ENCODE peak calls at places on chromosomes 4 and X, in eight cellular contexts. One of them, this sample, is unnamed.

GRCh38 chr4:2923141-2923551 is 40.1 kb downstream of the NOP14 start:
- DNase-seq in HFF-Myc: no peak
- DNase-seq in left ventricle myocardium inferior: no peak
- DNase-seq in fibroblast of villous mesenchyme: peak
- DNase-seq in BE2C: no peak
- DNase-seq in adipocyte: no peak
- DNase-seq in A549: no peak
- DNase-seq in fibroblast of the aortic adventitia: peak
- DNase-seq in this sample: peak

GRCh38 chr4:25890653-25891485 is 23.2 kb upstream of the SMIM20 start:
- DNase-seq in HFF-Myc: no peak
- DNase-seq in left ventricle myocardium inferior: no peak
- DNase-seq in fibroblast of villous mesenchyme: no peak
- DNase-seq in BE2C: no peak
- DNase-seq in adipocyte: no peak
- DNase-seq in A549: no peak
- DNase-seq in fibroblast of the aortic adventitia: no peak
- DNase-seq in this sample: no peak

GRCh38 chrX:7225338-7225737 is 77.4 kb upstream of the PUDP start:
- DNase-seq in HFF-Myc: no peak
- DNase-seq in left ventricle myocardium inferior: no peak
- DNase-seq in fibroblast of villous mesenchyme: no peak
- DNase-seq in BE2C: no peak
- DNase-seq in adipocyte: no peak
- DNase-seq in A549: no peak
- DNase-seq in fibroblast of the aortic adventitia: no peak
- DNase-seq in this sample: no peak

GRCh38 chr4:119542575-119542974 is 86.0 kb downstream of the PDE5A start:
- DNase-seq in HFF-Myc: no peak
- DNase-seq in left ventricle myocardium inferior: no peak
- DNase-seq in fibroblast of villous mesenchyme: no peak
- DNase-seq in BE2C: no peak
- DNase-seq in adipocyte: no peak
- DNase-seq in A549: no peak
- DNase-seq in fibroblast of the aortic adventitia: no peak
- DNase-seq in this sample: no peak

GRCh38 chr4:153530284-153530995 is 64.3 kb downstream of the TMEM131L start:
- DNase-seq in HFF-Myc: no peak
- DNase-seq in left ventricle myocardium inferior: no peak
- DNase-seq in fibroblast of villous mesenchyme: no peak
- DNase-seq in BE2C: no peak
- DNase-seq in adipocyte: no peak
- DNase-seq in A549: no peak
- DNase-seq in fibroblast of the aortic adventitia: no peak
- DNase-seq in this sample: no peak

GRCh38 chrX:20969565-20969964 is 404.7 kb upstream of the CNKSR2 start:
- DNase-seq in HFF-Myc: no peak
- DNase-seq in left ventricle myocardium inferior: no peak
- DNase-seq in fibroblast of villous mesenchyme: no peak
- DNase-seq in BE2C: no peak
- DNase-seq in adipocyte: no peak
- DNase-seq in A549: no peak
- DNase-seq in fibroblast of the aortic adventitia: peak
- DNase-seq in this sample: no peak

GRCh38 chr4:25919676-25920075 is 5.7 kb downstream of the SMIM20 start:
- DNase-seq in HFF-Myc: no peak
- DNase-seq in left ventricle myocardium inferior: no peak
- DNase-seq in fibroblast of villous mesenchyme: no peak
- DNase-seq in BE2C: no peak
- DNase-seq in adipocyte: no peak
- DNase-seq in A549: no peak
- DNase-seq in fibroblast of the aortic adventitia: no peak
- DNase-seq in this sample: no peak

GRCh38 chrX:79270401-79270800 is 96.7 kb downstream of the ITM2A start:
- DNase-seq in HFF-Myc: no peak
- DNase-seq in left ventricle myocardium inferior: peak
- DNase-seq in fibroblast of villous mesenchyme: no peak
- DNase-seq in BE2C: peak
- DNase-seq in adipocyte: no peak
- DNase-seq in A549: no peak
- DNase-seq in fibroblast of the aortic adventitia: no peak
- DNase-seq in this sample: peak

GRCh38 chr4:176622251-176622968 is 170.3 kb downstream of the VEGFC start:
- DNase-seq in HFF-Myc: no peak
- DNase-seq in left ventricle myocardium inferior: no peak
- DNase-seq in fibroblast of villous mesenchyme: peak
- DNase-seq in BE2C: no peak
- DNase-seq in adipocyte: peak
- DNase-seq in A549: no peak
- DNase-seq in fibroblast of the aortic adventitia: peak
- DNase-seq in this sample: no peak

GRCh38 chrX:103483720-103484119 is 35.6 kb downstream of the RAB40A start:
- DNase-seq in HFF-Myc: no peak
- DNase-seq in left ventricle myocardium inferior: no peak
- DNase-seq in fibroblast of villous mesenchyme: no peak
- DNase-seq in BE2C: no peak
- DNase-seq in adipocyte: no peak
- DNase-seq in A549: no peak
- DNase-seq in fibroblast of the aortic adventitia: no peak
- DNase-seq in this sample: no peak

GRCh38 chr4:113756005-113756410 is 5.5 kb downstream of the CAMK2D start:
- DNase-seq in HFF-Myc: peak
- DNase-seq in left ventricle myocardium inferior: no peak
- DNase-seq in fibroblast of villous mesenchyme: peak
- DNase-seq in BE2C: no peak
- DNase-seq in adipocyte: peak
- DNase-seq in A549: no peak
- DNase-seq in fibroblast of the aortic adventitia: peak
- DNase-seq in this sample: no peak

GRCh38 chrX:123859409-123859827 is 435 bp upstream of the XIAP start:
- DNase-seq in HFF-Myc: no peak
- DNase-seq in left ventricle myocardium inferior: peak
- DNase-seq in fibroblast of villous mesenchyme: no peak
- DNase-seq in BE2C: no peak
- DNase-seq in adipocyte: peak
- DNase-seq in A549: no peak
- DNase-seq in fibroblast of the aortic adventitia: no peak
- DNase-seq in this sample: peak

GRCh38 chr4:19382993-19383392 is 868.7 kb upstream of the SLIT2 start:
- DNase-seq in HFF-Myc: peak
- DNase-seq in left ventricle myocardium inferior: no peak
- DNase-seq in fibroblast of villous mesenchyme: peak
- DNase-seq in BE2C: no peak
- DNase-seq in adipocyte: peak
- DNase-seq in A549: no peak
- DNase-seq in fibroblast of the aortic adventitia: peak
- DNase-seq in this sample: no peak

GRCh38 chrX:53223955-53224859 is 800 bp downstream of the KDM5C start:
- DNase-seq in HFF-Myc: no peak
- DNase-seq in left ventricle myocardium inferior: no peak
- DNase-seq in fibroblast of villous mesenchyme: peak
- DNase-seq in BE2C: no peak
- DNase-seq in adipocyte: peak
- DNase-seq in A549: peak
- DNase-seq in fibroblast of the aortic adventitia: peak
- DNase-seq in this sample: no peak

GRCh38 chrX:39445336-39445735 is 644.1 kb downstream of the MID1IP1 start:
- DNase-seq in HFF-Myc: no peak
- DNase-seq in left ventricle myocardium inferior: no peak
- DNase-seq in fibroblast of villous mesenchyme: no peak
- DNase-seq in BE2C: peak
- DNase-seq in adipocyte: no peak
- DNase-seq in A549: no peak
- DNase-seq in fibroblast of the aortic adventitia: no peak
- DNase-seq in this sample: no peak

GRCh38 chr4:158300012-158300411 is 89.7 kb downstream of the TMEM144 start:
- DNase-seq in HFF-Myc: no peak
- DNase-seq in left ventricle myocardium inferior: no peak
- DNase-seq in fibroblast of villous mesenchyme: peak
- DNase-seq in BE2C: no peak
- DNase-seq in adipocyte: no peak
- DNase-seq in A549: no peak
- DNase-seq in fibroblast of the aortic adventitia: no peak
- DNase-seq in this sample: no peak

GRCh38 chrX:6170424-6170823 is 58.2 kb downstream of the NLGN4X start:
- DNase-seq in HFF-Myc: no peak
- DNase-seq in left ventricle myocardium inferior: no peak
- DNase-seq in fibroblast of villous mesenchyme: no peak
- DNase-seq in BE2C: no peak
- DNase-seq in adipocyte: no peak
- DNase-seq in A549: no peak
- DNase-seq in fibroblast of the aortic adventitia: no peak
- DNase-seq in this sample: no peak

GRCh38 chrX:12929701-12930100 is 23.3 kb downstream of the TLR8 start:
- DNase-seq in HFF-Myc: no peak
- DNase-seq in left ventricle myocardium inferior: no peak
- DNase-seq in fibroblast of villous mesenchyme: no peak
- DNase-seq in BE2C: no peak
- DNase-seq in adipocyte: no peak
- DNase-seq in A549: no peak
- DNase-seq in fibroblast of the aortic adventitia: no peak
- DNase-seq in this sample: no peak

GRCh38 chr4:159326470-159326869 is 223.6 kb downstream of the RAPGEF2 start:
- DNase-seq in HFF-Myc: no peak
- DNase-seq in left ventricle myocardium inferior: no peak
- DNase-seq in fibroblast of villous mesenchyme: no peak
- DNase-seq in BE2C: no peak
- DNase-seq in adipocyte: no peak
- DNase-seq in A549: no peak
- DNase-seq in fibroblast of the aortic adventitia: no peak
- DNase-seq in this sample: no peak

DNA sequence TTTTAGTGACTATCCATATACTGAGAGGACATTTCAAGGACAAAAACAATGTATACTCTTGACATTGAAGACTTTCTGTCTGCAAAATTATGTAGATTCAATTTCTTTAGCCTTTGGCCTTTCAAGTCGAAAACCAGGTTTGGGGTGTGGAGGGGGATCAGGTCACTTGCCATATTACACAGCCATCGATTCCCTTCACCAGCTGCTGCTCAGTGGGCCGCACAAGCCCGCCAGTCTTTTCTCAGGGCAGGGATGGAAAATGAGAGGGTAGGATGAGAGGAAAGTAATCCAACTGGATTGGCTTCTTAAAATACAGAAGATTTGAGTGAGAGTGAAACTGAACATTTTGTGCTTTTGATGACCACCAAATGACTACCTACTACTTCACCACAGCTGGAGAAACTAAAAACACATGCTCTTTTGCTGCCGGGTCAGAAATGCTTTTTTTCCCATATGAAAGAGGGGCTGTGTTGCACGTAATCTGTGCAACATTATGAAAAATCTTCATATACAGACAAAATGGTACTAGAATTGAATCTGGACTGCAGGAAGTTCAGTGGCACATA is 51.4 kb downstream of the FHL1 start:
- DNase-seq in HFF-Myc: no peak
- DNase-seq in left ventricle myocardium inferior: no peak
- DNase-seq in fibroblast of villous mesenchyme: no peak
- DNase-seq in BE2C: no peak
- DNase-seq in adipocyte: no peak
- DNase-seq in A549: no peak
- DNase-seq in fibroblast of the aortic adventitia: no peak
- DNase-seq in this sample: no peak
- H3K4me3 ChIP-seq in HFF-Myc: peak
- H3K4me3 ChIP-seq in left ventricle myocardium inferior: peak
- H3K4me3 ChIP-seq in fibroblast of villous mesenchyme: no peak
- H3K4me3 ChIP-seq in BE2C: no peak
- H3K4me3 ChIP-seq in adipocyte: no peak
- H3K4me3 ChIP-seq in A549: no peak
- H3K4me3 ChIP-seq in fibroblast of the aortic adventitia: no peak
- H3K4me3 ChIP-seq in this sample: peak

DNA sequence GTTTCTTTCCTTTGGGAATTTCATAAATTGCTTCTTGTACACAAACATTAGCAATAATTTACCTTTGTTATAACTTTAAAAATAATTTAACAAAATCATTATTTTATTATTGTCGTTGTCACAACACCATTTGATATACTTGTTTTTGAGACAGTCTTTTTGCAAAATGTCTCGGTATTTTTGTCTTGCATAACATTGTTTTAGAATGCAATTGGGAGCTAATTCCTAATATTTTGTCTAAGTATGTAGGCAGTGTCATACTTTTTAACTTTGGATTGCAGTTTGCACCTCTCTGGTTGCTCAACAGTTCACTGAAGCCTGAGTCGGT is 340 bp upstream of the CFAP299 start:
- DNase-seq in HFF-Myc: no peak
- DNase-seq in left ventricle myocardium inferior: no peak
- DNase-seq in fibroblast of villous mesenchyme: no peak
- DNase-seq in BE2C: no peak
- DNase-seq in adipocyte: no peak
- DNase-seq in A549: no peak
- DNase-seq in fibroblast of the aortic adventitia: no peak
- DNase-seq in this sample: no peak
- H3K4me3 ChIP-seq in HFF-Myc: peak
- H3K4me3 ChIP-seq in left ventricle myocardium inferior: peak
- H3K4me3 ChIP-seq in fibroblast of villous mesenchyme: peak
- H3K4me3 ChIP-seq in BE2C: peak
- H3K4me3 ChIP-seq in adipocyte: peak
- H3K4me3 ChIP-seq in A549: peak
- H3K4me3 ChIP-seq in fibroblast of the aortic adventitia: peak
- H3K4me3 ChIP-seq in this sample: peak

GRCh38 chr4:4574792-4575191 is 32.9 kb upstream of the STX18 start:
- DNase-seq in HFF-Myc: peak
- DNase-seq in left ventricle myocardium inferior: peak
- DNase-seq in fibroblast of villous mesenchyme: peak
- DNase-seq in BE2C: peak
- DNase-seq in adipocyte: peak
- DNase-seq in A549: no peak
- DNase-seq in fibroblast of the aortic adventitia: peak
- DNase-seq in this sample: no peak
- H3K4me3 ChIP-seq in HFF-Myc: peak
- H3K4me3 ChIP-seq in left ventricle myocardium inferior: peak
- H3K4me3 ChIP-seq in fibroblast of villous mesenchyme: peak
- H3K4me3 ChIP-seq in BE2C: peak
- H3K4me3 ChIP-seq in adipocyte: peak
- H3K4me3 ChIP-seq in A549: peak
- H3K4me3 ChIP-seq in fibroblast of the aortic adventitia: peak
- H3K4me3 ChIP-seq in this sample: peak

DNA sequence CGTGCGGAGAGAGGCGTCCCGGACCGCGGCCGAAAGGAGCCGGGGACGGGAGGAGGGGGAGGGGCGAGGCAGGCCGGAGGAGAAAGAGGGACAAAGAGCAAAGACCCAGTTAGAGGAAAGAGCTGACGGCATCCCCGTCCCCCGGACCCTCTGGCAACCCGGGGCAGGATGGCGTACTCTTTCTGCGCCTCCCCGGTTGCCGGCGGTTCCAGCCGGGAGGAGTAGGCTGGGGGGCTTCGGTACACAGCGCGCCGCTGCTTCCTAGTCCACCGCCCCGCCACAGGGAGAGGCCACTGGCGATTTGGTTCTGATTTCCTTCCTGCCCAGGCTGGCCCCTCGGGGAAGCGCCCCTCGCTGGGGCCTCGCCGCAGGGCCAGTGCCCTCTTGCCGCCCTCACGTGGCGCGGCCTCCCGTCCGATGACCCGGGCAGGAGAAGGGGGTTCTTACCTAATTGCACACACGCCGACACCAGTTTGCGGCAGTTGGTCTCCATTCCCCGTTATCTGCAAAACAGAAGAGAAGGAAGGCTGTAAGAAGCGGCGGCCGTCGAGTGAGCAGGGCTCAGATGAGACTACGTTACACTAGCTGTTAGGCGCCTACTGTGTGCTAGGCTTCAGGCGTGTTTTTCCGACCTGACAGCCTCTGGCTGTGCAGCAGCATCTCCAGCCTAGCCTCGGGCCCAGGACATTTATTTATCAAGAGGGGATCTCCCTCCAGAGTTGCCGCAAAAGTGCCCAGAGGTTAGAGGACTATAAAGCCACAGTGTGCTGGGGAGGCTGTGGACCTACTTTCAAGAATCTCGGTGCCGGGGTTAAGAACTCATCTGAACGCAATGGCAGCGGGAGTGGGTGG is 9.9 kb upstream of the PITX2 start:
- DNase-seq in HFF-Myc: no peak
- DNase-seq in left ventricle myocardium inferior: no peak
- DNase-seq in fibroblast of villous mesenchyme: peak
- DNase-seq in BE2C: no peak
- DNase-seq in adipocyte: no peak
- DNase-seq in A549: no peak
- DNase-seq in fibroblast of the aortic adventitia: no peak
- DNase-seq in this sample: no peak
- H3K4me3 ChIP-seq in HFF-Myc: peak
- H3K4me3 ChIP-seq in left ventricle myocardium inferior: peak
- H3K4me3 ChIP-seq in fibroblast of villous mesenchyme: peak
- H3K4me3 ChIP-seq in BE2C: peak
- H3K4me3 ChIP-seq in adipocyte: peak
- H3K4me3 ChIP-seq in A549: peak
- H3K4me3 ChIP-seq in fibroblast of the aortic adventitia: peak
- H3K4me3 ChIP-seq in this sample: peak